ENCODE peak calls at places on chromosome 4, in seven cellular contexts. Q is stimulated activated CD8-positive, alpha-beta memory T cell treated with anti-CD3 and anti-CD28 coated beads, Interleukin-7, amount 100 ng/mL, for 1 hour; B is stimulated activated CD4-positive, alpha-beta T cell treated with anti-CD3 and anti-CD28 coated beads, Interleukin-4, amount 100 ng/mL, for 24 hours; L is DND-41; T is activated CD4-positive, alpha-beta T cell treated with anti-CD3 and anti-CD28 coated beads for 36 hours; A is islet precursor cell; Z is transverse colon. P is an unnamed sample.

GRCh38 chr4:7263166-7263565 is 70.8 kb downstream of the SORCS2 start:
- DNase-seq in Q (no peak), B (no peak), L (no peak), T (no peak), A (no peak), Z (no peak), P (no peak)

GRCh38 chr4:56681158-56681848 is at the start of gene HOPX:
- DNase-seq in Q (no peak), B (peak), L (no peak), T (peak), A (peak), Z (peak), P (no peak)

GRCh38 chr4:30719363-30720020 is 677 bp upstream of the PCDH7 start:
- DNase-seq in Q (no peak), B (no peak), L (no peak), T (peak), A (peak), Z (peak), P (no peak)

GRCh38 chr4:82528074-82528473 is 33.7 kb downstream of the TMEM150C start:
- DNase-seq in Q (no peak), B (no peak), L (no peak), T (no peak), A (no peak), Z (no peak), P (no peak)

GRCh38 chr4:6802626-6803025 is 20.1 kb downstream of the KIAA0232 start:
- DNase-seq in Q (no peak), B (no peak), L (no peak), T (no peak), A (no peak), Z (no peak), P (no peak)

GRCh38 chr4:124564121-124564520 is 148.4 kb downstream of the ANKRD50 start:
- DNase-seq in Q (no peak), B (no peak), L (no peak), T (no peak), A (no peak), Z (no peak), P (no peak)

GRCh38 chr4:142452132-142452855 is 393.8 kb downstream of the INPP4B start:
- DNase-seq in Q (no peak), B (no peak), L (no peak), T (no peak), A (no peak), Z (no peak), P (no peak)

GRCh38 chr4:122458625-122459024 is 2.1 kb upstream of the IL2 start:
- DNase-seq in Q (no peak), B (peak), L (peak), T (peak), A (no peak), Z (no peak), P (peak)

GRCh38 chr4:150305995-150306394 is 227.8 kb downstream of the DCLK2 start:
- DNase-seq in Q (no peak), B (no peak), L (no peak), T (no peak), A (no peak), Z (no peak), P (no peak)

GRCh38 chr4:8393593-8394038 is 46.9 kb downstream of the ACOX3 start:
- DNase-seq in Q (no peak), B (no peak), L (no peak), T (no peak), A (peak), Z (peak), P (no peak)

GRCh38 chr4:76687730-76688441 is 210.1 kb downstream of the SOWAHB start:
- DNase-seq in Q (no peak), B (no peak), L (no peak), T (no peak), A (peak), Z (no peak), P (no peak)

GRCh38 chr4:74166823-74167222 is 8.9 kb downstream of the MTHFD2L start:
- DNase-seq in Q (no peak), B (no peak), L (no peak), T (no peak), A (no peak), Z (no peak), P (no peak)

GRCh38 chr4:8273450-8273849 is 3.9 kb downstream of the HTRA3 start:
- DNase-seq in Q (no peak), B (no peak), L (no peak), T (no peak), A (no peak), Z (no peak), P (no peak)

GRCh38 chr4:184807261-184807660 is 18.5 kb downstream of the ACSL1 start:
- DNase-seq in Q (no peak), B (no peak), L (no peak), T (no peak), A (peak), Z (no peak), P (no peak)